ENCODE peak calls at places on chromosomes 13 and 19, in eight cellular contexts. H is AG10803; B is stimulated activated CD4-positive, alpha-beta T cell treated with anti-CD3 and anti-CD28 coated beads, Interleukin-1b, Interleukin-23, amount 100 ng/mL, for 4 hours; K is activated naive CD8-positive, alpha-beta T cell treated with anti-CD3 and anti-CD28 coated beads, Interleukin-2, amount 50 U/mL, for 24 hours; C is NCI-H1105; F is aorta; U is pons; L is activated CD8-positive, alpha-beta memory T cell treated with anti-CD3 and anti-CD28 coated beads, Interleukin-2, amount 10 ng/mL, durations not matched to agents 7 days and 5 days. J is an unnamed sample.

GRCh38 chr13:99431927-99432636 is 69.2 kb upstream of the TM9SF2 start:
- DNase-seq in L (no peak), H (peak; percentile 29), C (no peak), B (no peak), U (no peak), F (no peak), K (peak; percentile 45), J (no peak)

GRCh38 chr19:56124578-56124977 is 3.5 kb upstream of the ZNF787 start:
- DNase-seq in B (no peak), F (no peak), L (no peak), H (no peak), U (no peak), K (no peak), C (no peak), J (no peak)

GRCh38 chr19:6078068-6078467 is 32.2 kb downstream of the RFX2 start:
- DNase-seq in B (no peak), C (no peak), K (no peak), H (no peak), F (no peak), U (no peak), L (no peak), J (peak; percentile 51)

GRCh38 chr19:34236035-34236793 is 18.1 kb upstream of the GARRE1 start:
- DNase-seq in F (no peak), L (no peak), U (no peak), C (no peak), B (no peak), H (peak; percentile 91), K (no peak), J (peak; percentile 59)

GRCh38 chr19:22603518-22604440 is 30.3 kb upstream of the ZNF492 start:
- DNase-seq in K (no peak), U (no peak), H (no peak), B (no peak), L (no peak), C (no peak), F (no peak), J (no peak)

GRCh38 chr19:10007811-10008211 is 2.5 kb downstream of the COL5A3 start:
- DNase-seq in H (peak; percentile 97), L (no peak), F (no peak), C (no peak), B (no peak), K (no peak), U (peak; percentile 9), J (no peak)

GRCh38 chr13:97946951-97947588 is 6.4 kb upstream of the IPO5 start:
- DNase-seq in U (no peak), F (no peak), H (peak; percentile 91), L (no peak), C (no peak), B (no peak), K (no peak), J (no peak)

GRCh38 chr19:54253331-54254194 is 3.5 kb downstream of the LILRB5 start:
- DNase-seq in F (no peak), C (no peak), U (no peak), L (no peak), H (no peak), B (no peak), K (no peak), J (no peak)

GRCh38 chr13:50893211-50893852 is 16.3 kb upstream of the RNASEH2B start:
- DNase-seq in K (no peak), C (no peak), F (no peak), U (no peak), H (peak; percentile 52), B (no peak), L (peak; percentile 69), J (no peak)

GRCh38 chr13:41054212-41054877 is 7.0 kb upstream of the WBP4 start:
- DNase-seq in B (no peak), L (peak; percentile 54), F (no peak), H (peak; percentile 72), K (peak; percentile 29), C (no peak), U (peak; percentile 73), J (peak; percentile 85)

GRCh38 chr13:78029891-78030290 is 111.3 kb upstream of the EDNRB start:
- DNase-seq in U (no peak), K (no peak), H (no peak), F (no peak), B (no peak), L (no peak), C (no peak), J (no peak)

GRCh38 chr19:52190679-52191293 is 934 bp downstream of the PPP2R1A start:
- DNase-seq in K (peak; percentile 17), B (no peak), F (peak; percentile 56), C (no peak), U (peak; percentile 22), L (peak; percentile 47), H (peak; percentile 46), J (peak; percentile 77)

GRCh38 chr19:17281391-17282304 is at the start of gene ANKLE1:
- DNase-seq in L (peak; percentile 60), H (no peak), U (no peak), K (peak; percentile 84), B (peak; percentile 50), F (no peak), C (no peak), J (peak; percentile 93)

GRCh38 chr13:26964278-26965057 is 203.9 kb upstream of the GPR12 start:
- DNase-seq in B (no peak), K (no peak), H (no peak), C (no peak), L (no peak), F (no peak), U (no peak), J (peak; percentile 59)

GRCh38 chr13:19644947-19645439 is 11.5 kb downstream of the MPHOSPH8 start:
- DNase-seq in B (no peak), C (no peak), K (no peak), F (no peak), H (no peak), L (no peak), U (no peak), J (no peak)